ENCODE peak calls at places on chromosomes 6 and 20, in six cellular contexts. Z, V, R, F, I and W are unnamed samples.

GRCh38 chr20:52105045-52105572 is 86.5 kb downstream of the ZFP64 start:
- DNase-seq in F (no peak), V (no peak), R (peak; percentile 47), Z (peak; percentile 74), I (no peak), W (no peak)

GRCh38 chr20:49268600-49269365 is 9.1 kb downstream of the ZNFX1 start:
- DNase-seq in R (peak; percentile 69), F (no peak), Z (no peak), I (no peak), V (no peak), W (no peak)

GRCh38 chr6:167706313-167707109 is 120.2 kb upstream of the AFDN start:
- DNase-seq in I (no peak), V (peak; percentile 14), F (no peak), R (no peak), Z (no peak), W (peak; percentile 23)

GRCh38 chr6:4553387-4553786 is 222.8 kb upstream of the CDYL start:
- DNase-seq in F (no peak), I (no peak), R (no peak), V (no peak), Z (no peak), W (no peak)

GRCh38 chr6:16397623-16398022 is 159.2 kb downstream of the GMPR start:
- DNase-seq in I (no peak), Z (no peak), R (peak; percentile 57), F (no peak), V (no peak), W (no peak)

GRCh38 chr20:40686434-40686882 is 2.6 kb downstream of the MAFB start:
- DNase-seq in F (no peak), V (no peak), Z (no peak), I (no peak), R (peak; percentile 32), W (no peak)

GRCh38 chr20:47744803-47745202 is 40.5 kb downstream of the SULF2 start:
- DNase-seq in F (no peak), V (no peak), R (no peak), I (no peak), Z (no peak), W (no peak)

GRCh38 chr6:20463396-20463795 is 61.7 kb downstream of the E2F3 start:
- DNase-seq in Z (no peak), V (no peak), F (no peak), R (no peak), I (no peak), W (no peak)

GRCh38 chr6:139135578-139136545 is 982 bp downstream of the HECA start:
- DNase-seq in I (no peak), F (no peak), V (peak; percentile 42), Z (peak; percentile 55), R (peak; percentile 64), W (peak; percentile 48)

GRCh38 chr6:170253226-170253909 is 37.5 kb downstream of the DLL1 start:
- DNase-seq in R (no peak), F (peak; percentile 19), Z (no peak), I (no peak), V (no peak), W (no peak)

GRCh38 chr20:61100489-61100888 is 151.6 kb upstream of the CDH4 start:
- DNase-seq in V (no peak), R (no peak), I (no peak), F (no peak), Z (no peak), W (no peak)

GRCh38 chr6:36120539-36120938 is 9.8 kb upstream of the MAPK13 start:
- DNase-seq in R (no peak), F (peak; percentile 4), Z (peak; percentile 28), V (peak; percentile 71), I (no peak), W (peak; percentile 64)

GRCh38 chr6:45922728-45923351 is 92.8 kb downstream of the CLIC5 start:
- DNase-seq in V (peak; percentile 16), I (peak; percentile 59), Z (peak; percentile 68), R (peak; percentile 88), F (peak; percentile 2), W (no peak)

GRCh38 chr20:2585811-2586210 is 49.4 kb downstream of the TMC2 start:
- DNase-seq in V (no peak), Z (no peak), F (no peak), I (no peak), R (peak; percentile 54), W (no peak)

GRCh38 chr6:157159339-157159738 is 164.0 kb downstream of the TMEM242 start:
- DNase-seq in V (no peak), I (no peak), R (no peak), F (no peak), Z (no peak), W (no peak)

GRCh38 chr6:3306848-3307247 is 48.1 kb downstream of the PSMG4 start:
- DNase-seq in V (no peak), I (no peak), Z (no peak), R (no peak), F (no peak), W (no peak)

GRCh38 chr6:7727951-7728854 is 2.3 kb downstream of the BMP6 start:
- DNase-seq in V (no peak), R (peak; percentile 69), Z (peak; percentile 56), F (no peak), I (no peak), W (no peak)

GRCh38 chr6:25130518-25130917 is 148.7 kb upstream of the CARMIL1 start:
- DNase-seq in F (no peak), V (no peak), Z (no peak), R (no peak), I (no peak), W (no peak)

GRCh38 chr6:6918216-6918983 is 189.4 kb upstream of the RREB1 start:
- DNase-seq in F (no peak), I (no peak), R (peak; percentile 84), Z (peak; percentile 27), V (no peak), W (no peak)

GRCh38 chr6:89436226-89436625 is 3.3 kb downstream of the ANKRD6 start:
- DNase-seq in F (peak; percentile 84), Z (no peak), I (no peak), V (no peak), R (no peak), W (no peak)

GRCh38 chr20:35395728-35396127 is 16.0 kb downstream of the UQCC1 start:
- DNase-seq in V (no peak), I (no peak), Z (peak; percentile 23), F (no peak), R (peak; percentile 85), W (no peak)

GRCh38 chr20:3222635-3223600 is 13.6 kb downstream of the ITPA start:
- DNase-seq in R (no peak), F (peak; percentile 94), Z (peak; percentile 29), I (no peak), V (peak; percentile 25), W (no peak)

GRCh38 chr6:152952866-152953509 is 29.9 kb downstream of the FBXO5 start:
- DNase-seq in V (no peak), I (no peak), R (peak; percentile 74), Z (peak; percentile 66), F (no peak), W (no peak)

GRCh38 chr6:27582928-27583725 is 110.2 kb upstream of the ZNF184 start:
- DNase-seq in I (no peak), F (no peak), Z (peak; percentile 61), R (peak; percentile 63), V (no peak), W (no peak)

GRCh38 chr20:48703511-48704219 is 124.1 kb downstream of the PREX1 start:
- DNase-seq in R (no peak), V (no peak), Z (no peak), I (no peak), F (no peak), W (no peak)

GRCh38 chr6:11538049-11538798 is 675 bp downstream of the TMEM170B start:
- DNase-seq in Z (peak; percentile 30), F (no peak), V (peak; percentile 7), R (peak; percentile 52), I (no peak), W (peak; percentile 0)

GRCh38 chr20:25032478-25033183 is 25.3 kb downstream of the ACSS1 start:
- DNase-seq in F (no peak), I (no peak), V (no peak), R (no peak), Z (no peak), W (no peak)

GRCh38 chr20:44746367-44747165 is 901 bp downstream of the KCNK15 start:
- DNase-seq in R (peak; percentile 40), I (no peak), Z (no peak), V (no peak), F (peak; percentile 78), W (no peak)

GRCh38 chr6:36958775-36959554 is 4.4 kb downstream of the PI16 start:
- DNase-seq in V (no peak), R (no peak), Z (no peak), I (no peak), F (no peak), W (no peak)

GRCh38 chr20:36591854-36592641 is 13.5 kb upstream of the RAB5IF start:
- DNase-seq in V (peak; percentile 49), F (no peak), R (peak; percentile 64), Z (no peak), I (no peak), W (peak; percentile 65)